ENCODE peak calls at places on chromosome 6, in six cellular contexts. P, E, R, W, X and K are unnamed samples.
A peak's percentile ranks its signal among the peaks of the same experiment; 100 is the strongest.

GRCh38 chr6:152534541-152534940 is 102.6 kb downstream of the SYNE1 start:
- DNase-seq in P (no peak), E (no peak), R (no peak), W (no peak), X (no peak), K (no peak)

GRCh38 chr6:151402228-151402627 is 10.9 kb upstream of the ZBTB2 start:
- DNase-seq in P (no peak), X (no peak), E (no peak), W (no peak), R (no peak), K (no peak)

GRCh38 chr6:113622254-113622653 is 234.9 kb upstream of the MARCKS start:
- DNase-seq in R (no peak), X (no peak), E (no peak), W (no peak), P (no peak), K (no peak)

GRCh38 chr6:12595161-12595792 is 121.3 kb upstream of the PHACTR1 start:
- DNase-seq in R (peak; percentile 44), E (peak; percentile 59), W (no peak), P (no peak), X (peak; percentile 63), K (no peak)

GRCh38 chr6:16336056-16336810 is 97.8 kb downstream of the GMPR start:
- DNase-seq in W (no peak), X (no peak), P (no peak), R (peak; percentile 59), E (no peak), K (no peak)

GRCh38 chr6:117776441-117776840 is 101.2 kb downstream of the NUS1 start:
- DNase-seq in E (peak; percentile 4), X (no peak), W (peak; percentile 34), R (peak; percentile 24), P (no peak), K (no peak)

GRCh38 chr6:6600865-6601264 is 12.3 kb downstream of the LY86 start:
- DNase-seq in X (no peak), E (no peak), R (no peak), P (no peak), W (no peak), K (no peak)

GRCh38 chr6:7087066-7087465 is 20.7 kb upstream of the RREB1 start:
- DNase-seq in P (no peak), W (no peak), R (no peak), E (peak; percentile 36), X (no peak), K (no peak)

GRCh38 chr6:139262519-139263300 is 29.1 kb downstream of the TXLNB start:
- DNase-seq in R (peak; percentile 58), W (no peak), P (no peak), E (peak; percentile 64), X (no peak), K (no peak)

GRCh38 chr6:52550014-52550575 is 26.8 kb downstream of the TRAM2 start:
- DNase-seq in E (no peak), R (no peak), W (no peak), P (no peak), X (no peak), K (no peak)

GRCh38 chr6:52553719-52554118 is 23.1 kb downstream of the TRAM2 start:
- DNase-seq in X (no peak), R (no peak), E (no peak), P (no peak), W (no peak), K (no peak)

GRCh38 chr6:52552278-52552643 is 24.6 kb downstream of the TRAM2 start:
- DNase-seq in R (no peak), P (no peak), E (no peak), X (no peak), W (no peak), K (no peak)

GRCh38 chr6:52553158-52553557 is 23.7 kb downstream of the TRAM2 start:
- DNase-seq in P (no peak), E (no peak), X (no peak), W (no peak), R (no peak), K (no peak)

GRCh38 chr6:52551483-52552277 is 25.2 kb downstream of the TRAM2 start:
- DNase-seq in W (no peak), X (peak; percentile 75), R (peak; percentile 66), P (no peak), E (peak; percentile 79), K (peak; percentile 62)
- H3K4me3 ChIP-seq in W (no peak overlapping the region), X (peak overlapping the region; percentile 4), R (no peak overlapping the region), P (no peak overlapping the region), E (no peak overlapping the region), K (no peak overlapping the region)

GRCh38 chr6:10682319-10682988 is 12.0 kb downstream of the C6orf52 start:
- DNase-seq in P (no peak), R (no peak), W (no peak), X (no peak), E (no peak), K (no peak)
- H3K4me3 ChIP-seq in P (no peak overlapping the region), R (no peak overlapping the region), W (no peak overlapping the region), X (no peak overlapping the region), E (no peak overlapping the region), K (no peak overlapping the region)

GRCh38 chr6:129884211-129884610 is 23.1 kb upstream of the TMEM244 start:
- DNase-seq in E (no peak), W (no peak), P (no peak), X (no peak), R (no peak), K (no peak)
- H3K4me3 ChIP-seq in E (no peak overlapping the region), W (no peak overlapping the region), P (no peak overlapping the region), X (no peak overlapping the region), R (no peak overlapping the region), K (no peak overlapping the region)

GRCh38 chr6:144896296-144896695 is 611.2 kb downstream of the UTRN start:
- DNase-seq in X (no peak), R (no peak), E (no peak), W (no peak), P (no peak), K (no peak)
- H3K4me3 ChIP-seq in X (no peak overlapping the region), R (no peak overlapping the region), E (no peak overlapping the region), W (no peak overlapping the region), P (no peak overlapping the region), K (no peak overlapping the region)

DNA sequence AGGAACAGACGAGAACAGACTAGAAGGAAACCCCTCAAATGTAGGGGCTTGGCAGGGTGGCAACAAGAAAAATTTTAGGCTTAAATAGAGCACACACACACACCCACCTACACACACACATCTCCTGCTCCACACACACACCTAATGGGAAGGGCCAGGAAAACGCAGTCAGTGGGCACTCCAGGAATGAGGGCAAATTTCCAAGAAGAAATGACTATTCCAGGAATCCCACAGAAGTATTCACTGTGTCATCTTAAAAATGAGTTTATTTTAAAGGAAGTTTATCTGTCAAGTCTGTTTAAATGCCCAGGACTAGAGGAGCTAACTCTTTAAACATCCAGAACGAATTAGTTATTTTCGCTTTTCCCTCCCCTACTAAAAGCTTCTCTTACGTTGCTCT is 13.0 kb downstream of the ALDH8A1 start:
- DNase-seq in E (peak; percentile 63), X (peak; percentile 23), P (no peak), R (no peak), W (peak; percentile 57), K (peak; percentile 60)
- H3K4me3 ChIP-seq in E (no peak overlapping the region), X (no peak overlapping the region), P (no peak overlapping the region), R (no peak overlapping the region), W (no peak overlapping the region), K (no peak overlapping the region)

DNA sequence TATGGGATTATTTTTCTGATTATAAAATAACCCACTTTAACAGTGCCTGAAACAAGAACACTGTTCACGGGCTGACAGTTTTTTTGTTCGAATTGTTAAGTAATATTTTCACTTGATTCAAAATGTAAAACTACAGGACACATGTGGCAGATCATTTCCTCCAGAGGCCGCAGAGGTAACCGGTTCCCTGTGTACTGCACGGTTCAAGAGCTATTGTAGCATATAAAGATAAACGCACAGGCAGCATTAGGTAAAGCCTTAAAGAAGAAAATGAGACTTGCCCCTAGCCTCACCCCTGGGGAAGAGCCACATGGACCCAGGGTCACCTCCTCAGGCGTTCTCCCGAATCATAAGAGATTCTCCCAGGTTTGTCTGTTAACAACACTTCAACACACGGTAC is 181.3 kb upstream of the AFDN start:
- DNase-seq in X (no peak), W (no peak), P (no peak), E (no peak), R (no peak), K (no peak)
- H3K4me3 ChIP-seq in X (no peak overlapping the region), W (no peak overlapping the region), P (no peak overlapping the region), E (no peak overlapping the region), R (no peak overlapping the region), K (no peak overlapping the region)

DNA sequence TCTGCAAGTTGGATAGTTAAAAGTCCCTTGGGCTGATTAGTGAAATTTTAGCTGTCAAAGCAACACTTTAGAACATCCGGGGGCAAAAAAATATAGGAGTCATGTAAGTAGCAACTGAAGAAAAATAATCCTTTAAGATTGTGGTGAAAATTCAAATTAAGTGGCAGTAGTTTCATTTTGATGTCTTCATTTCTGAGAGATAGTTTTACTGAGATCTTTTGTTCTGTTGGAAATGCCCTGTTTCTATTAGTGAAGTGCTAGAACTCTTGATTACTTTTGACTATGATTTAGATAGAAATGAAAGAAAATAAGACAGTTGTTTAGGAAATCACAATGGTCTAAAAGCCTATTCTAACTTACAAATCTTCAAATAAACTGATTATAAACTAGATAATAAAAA is 587.3 kb upstream of the MMS22L start:
- DNase-seq in P (no peak), X (no peak), R (no peak), W (no peak), E (no peak), K (no peak)
- H3K4me3 ChIP-seq in P (no peak overlapping the region), X (no peak overlapping the region), R (no peak overlapping the region), W (no peak overlapping the region), E (no peak overlapping the region), K (no peak overlapping the region)

GRCh38 chr6:1604991-1605821 is 4.5 kb upstream of the FOXC1 start:
- DNase-seq in X (no peak), P (no peak), E (no peak), W (no peak), R (no peak), K (no peak)

GRCh38 chr6:1605822-1606532 is 3.7 kb upstream of the FOXC1 start:
- DNase-seq in R (no peak), E (no peak), X (no peak), W (no peak), P (no peak), K (no peak)

GRCh38 chr6:1607557-1608221 is 2.0 kb upstream of the FOXC1 start:
- DNase-seq in W (no peak), R (no peak), E (no peak), X (no peak), P (no peak), K (no peak)

GRCh38 chr6:1607236-1607556 is 2.5 kb upstream of the FOXC1 start:
- DNase-seq in E (no peak), P (no peak), X (no peak), R (no peak), W (no peak), K (no peak)

DNA sequence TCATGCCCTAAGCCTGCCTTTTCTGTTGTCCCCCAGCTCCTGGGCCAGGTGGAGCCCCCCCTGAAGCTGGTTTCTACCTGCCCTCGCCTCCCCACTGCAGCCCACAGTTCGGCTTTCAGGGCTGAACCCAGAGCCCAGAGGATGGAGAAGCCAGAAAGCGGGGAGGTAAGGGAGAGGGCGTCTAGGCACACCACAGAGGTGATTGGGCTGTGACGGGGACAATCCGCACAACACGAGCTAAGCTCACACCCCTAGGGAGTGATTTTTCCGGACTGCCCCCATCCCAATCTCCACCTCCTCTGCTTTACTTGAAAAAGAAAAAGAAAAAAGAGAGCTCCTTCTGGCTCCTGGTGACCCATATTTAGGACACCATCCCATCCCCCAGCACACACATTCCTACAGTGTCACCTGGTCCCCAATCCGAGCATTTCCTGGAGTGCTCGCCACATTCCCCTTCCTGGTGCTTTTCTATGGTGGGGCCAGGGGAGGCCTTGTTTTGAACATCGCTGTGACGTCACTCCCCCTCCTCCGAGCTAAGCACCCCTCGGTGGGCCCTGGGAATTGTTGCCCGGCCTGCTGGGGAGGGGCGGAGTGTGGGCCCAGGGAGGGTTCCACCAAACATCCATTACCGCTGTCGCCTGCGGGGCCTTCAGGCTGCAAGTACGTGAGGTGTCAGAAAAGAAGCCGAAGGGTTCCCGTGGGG is 3.0 kb upstream of the FOXC1 start:
- DNase-seq in R (no peak), W (no peak), P (no peak), X (no peak), E (no peak), K (no peak)
- H3K4me3 ChIP-seq in R (no peak overlapping the region), W (no peak overlapping the region), P (no peak overlapping the region), X (no peak overlapping the region), E (no peak overlapping the region), K (peak overlapping the region; percentile 63)